ENCODE peak calls at places on chromosomes 4 and X, in six cellular contexts. G is GM04504, W is RCC 7860, R is COR-L47, H is H7, L is AG04450. P is an unnamed sample.
A peak's percentile ranks its signal among the peaks of the same experiment; 100 is the strongest.

GRCh38 chrX:150227321-150227860 is 135.7 kb upstream of the MAMLD1 start:
- DNase-seq in R (no peak), G (no peak), H (no peak), W (peak; percentile 14), L (no peak), P (no peak)

GRCh38 chrX:7574325-7574724 is 268.6 kb upstream of the VCX start:
- DNase-seq in L (no peak), G (no peak), R (no peak), H (no peak), W (no peak), P (no peak)

GRCh38 chr4:13645075-13645474 is 17.6 kb upstream of the BOD1L1 start:
- DNase-seq in G (no peak), H (no peak), W (no peak), L (no peak), R (no peak), P (no peak)

GRCh38 chr4:68271851-68272756 is 26.6 kb upstream of the TMPRSS11B start:
- DNase-seq in W (peak; percentile 44), G (peak; percentile 19), L (peak; percentile 30), H (peak; percentile 32), R (peak; percentile 4), P (peak; percentile 76)

GRCh38 chrX:97844161-97844560 is 960.5 kb downstream of the RPA4 start:
- DNase-seq in R (no peak), G (no peak), L (no peak), H (no peak), W (no peak), P (no peak)

GRCh38 chr4:139975830-139976272 is 178.1 kb downstream of the MAML3 start:
- DNase-seq in L (no peak), R (no peak), H (no peak), W (no peak), G (no peak), P (no peak)

GRCh38 chrX:119467433-119467832 is 811 bp upstream of the SLC25A5 start:
- DNase-seq in L (no peak), G (no peak), W (no peak), H (no peak), R (no peak), P (no peak)

GRCh38 chrX:107135076-107135964 is 16.7 kb upstream of the RBM41 start:
- DNase-seq in R (no peak), H (no peak), L (peak; percentile 0), G (peak; percentile 2), W (peak; percentile 48), P (peak; percentile 58)

P was measured in cardiac muscle cell.